ENCODE peak calls at places on chromosomes 5 and 9, in seven cellular contexts. G, U, P, Y, R, Q and M are unnamed samples.

GRCh38 chr9:99109522-99109921 is 4.6 kb downstream of the TGFBR1 start:
- DNase-seq in G (no peak), U (no peak), P (no peak), Y (no peak), R (no peak), Q (no peak), M (peak)

GRCh38 chr5:17354265-17354664 is 136.8 kb downstream of the BASP1 start:
- DNase-seq in G (no peak), U (no peak), P (no peak), Y (no peak), R (no peak), Q (no peak), M (no peak)

GRCh38 chr9:121637441-121638222 is 13.8 kb upstream of the DAB2IP start:
- DNase-seq in G (no peak), U (peak), P (no peak), Y (no peak), R (no peak), Q (no peak), M (no peak)

GRCh38 chr9:110050925-110051355 is 157.0 kb downstream of the C9orf152 start:
- DNase-seq in G (no peak), U (peak), P (no peak), Y (no peak), R (peak), Q (no peak), M (no peak)

GRCh38 chr9:99748690-99749089 is 73.0 kb upstream of the NR4A3 start:
- DNase-seq in G (no peak), U (peak), P (no peak), Y (no peak), R (no peak), Q (no peak), M (no peak)

GRCh38 chr9:120713257-120714087 is 798 bp downstream of the MEGF9 start:
- DNase-seq in G (peak), U (no peak), P (peak), Y (no peak), R (no peak), Q (peak), M (no peak)

GRCh38 chr5:180467028-180467427 is 27.2 kb upstream of the CNOT6 start:
- DNase-seq in G (peak), U (peak), P (no peak), Y (no peak), R (no peak), Q (no peak), M (no peak)

GRCh38 chr5:32444946-32445758 is 612 bp upstream of the ZFR start:
- DNase-seq in G (no peak), U (no peak), P (no peak), Y (no peak), R (no peak), Q (peak), M (no peak)

GRCh38 chr5:159182691-159183090 is 26.7 kb downstream of the RNF145 start:
- DNase-seq in G (no peak), U (peak), P (no peak), Y (no peak), R (no peak), Q (no peak), M (no peak)

GRCh38 chr5:137933491-137933911 is 44.2 kb downstream of the PKD2L2 start:
- DNase-seq in G (no peak), U (no peak), P (no peak), Y (no peak), R (no peak), Q (no peak), M (no peak)

GRCh38 chr5:138927979-138928378 is 52.8 kb upstream of the LRRTM2 start:
- DNase-seq in G (no peak), U (no peak), P (peak), Y (no peak), R (no peak), Q (no peak), M (no peak)

GRCh38 chr5:77143998-77144836 is 57.1 kb upstream of the ZBED3 start:
- DNase-seq in G (peak), U (peak), P (no peak), Y (peak), R (peak), Q (peak), M (peak)

GRCh38 chr9:4739587-4740372 is 1.2 kb downstream of the AK3 start:
- DNase-seq in G (no peak), U (peak), P (no peak), Y (no peak), R (no peak), Q (no peak), M (no peak)

GRCh38 chr5:59661939-59662615 is 231.4 kb downstream of the PDE4D start:
- DNase-seq in G (no peak), U (no peak), P (no peak), Y (no peak), R (no peak), Q (peak), M (no peak)

GRCh38 chr5:139389701-139390638 is at the start of gene MZB1:
- DNase-seq in G (no peak), U (no peak), P (no peak), Y (peak), R (no peak), Q (no peak), M (no peak)

GRCh38 chr5:168152660-168153059 is 138.8 kb upstream of the WWC1 start:
- DNase-seq in G (no peak), U (peak), P (no peak), Y (no peak), R (peak), Q (no peak), M (no peak)

GRCh38 chr5:140642718-140643117 is 3.5 kb downstream of the TMCO6 start:
- DNase-seq in G (no peak), U (no peak), P (no peak), Y (no peak), R (no peak), Q (no peak), M (no peak)

GRCh38 chr5:80216753-80217596 is 38.9 kb downstream of the SERINC5 start:
- DNase-seq in G (peak), U (no peak), P (peak), Y (no peak), R (no peak), Q (no peak), M (no peak)

GRCh38 chr5:67515020-67515689 is 318.6 kb upstream of the CD180 start:
- DNase-seq in G (no peak), U (no peak), P (no peak), Y (peak), R (no peak), Q (no peak), M (no peak)

GRCh38 chr5:94672746-94673145 is 54.3 kb downstream of the SLF1 start:
- DNase-seq in G (no peak), U (no peak), P (no peak), Y (no peak), R (no peak), Q (no peak), M (no peak)

GRCh38 chr5:39605966-39606591 is 181.3 kb upstream of the DAB2 start:
- DNase-seq in G (no peak), U (peak), P (no peak), Y (no peak), R (no peak), Q (no peak), M (no peak)

GRCh38 chr5:115556276-115556675 is 11.7 kb upstream of the FEM1C start:
- DNase-seq in G (no peak), U (no peak), P (no peak), Y (no peak), R (no peak), Q (no peak), M (no peak)

GRCh38 chr5:14687023-14687665 is 22.6 kb downstream of the OTULIN start:
- DNase-seq in G (no peak), U (peak), P (no peak), Y (no peak), R (no peak), Q (no peak), M (no peak)

GRCh38 chr9:36543916-36544315 is 28.8 kb upstream of the MELK start:
- DNase-seq in G (no peak), U (peak), P (no peak), Y (no peak), R (no peak), Q (no peak), M (no peak)

GRCh38 chr9:107487521-107488399 is 1.8 kb downstream of the KLF4 start:
- DNase-seq in G (peak), U (no peak), P (peak), Y (no peak), R (no peak), Q (no peak), M (peak)
- TF ChIP-seq CTCF in G (peak), U (peak), P (no peak), Y (no peak), R (peak), Q (no peak), M (peak)

GRCh38 chr9:126641118-126641851 is 27.6 kb downstream of the LMX1B start:
- DNase-seq in G (no peak), U (no peak), P (no peak), Y (no peak), R (no peak), Q (no peak), M (no peak)
- TF ChIP-seq CTCF in G (no peak), U (no peak), P (no peak), Y (no peak), R (no peak), Q (no peak), M (no peak)

GRCh38 chr5:132426525-132427138 is 57.1 kb downstream of the SLC22A5 start:
- DNase-seq in G (peak), U (peak), P (peak), Y (peak), R (peak), Q (peak), M (peak)
- TF ChIP-seq CTCF in G (no peak), U (peak), P (no peak), Y (no peak), R (peak), Q (peak), M (peak)

GRCh38 chr9:2241875-2242741 is 227.0 kb downstream of the SMARCA2 start:
- DNase-seq in G (peak), U (peak), P (peak), Y (no peak), R (peak), Q (peak), M (peak)

GRCh38 chr9:2235623-2236022 is 220.5 kb downstream of the SMARCA2 start:
- DNase-seq in G (no peak), U (no peak), P (no peak), Y (no peak), R (no peak), Q (no peak), M (no peak)

GRCh38 chr9:2242778-2243395 is 227.7 kb downstream of the SMARCA2 start:
- DNase-seq in G (no peak), U (peak), P (no peak), Y (no peak), R (no peak), Q (peak), M (no peak)

GRCh38 chr9:2243666-2244555 is 228.8 kb downstream of the SMARCA2 start:
- DNase-seq in G (no peak), U (no peak), P (no peak), Y (no peak), R (no peak), Q (no peak), M (no peak)

DNA sequence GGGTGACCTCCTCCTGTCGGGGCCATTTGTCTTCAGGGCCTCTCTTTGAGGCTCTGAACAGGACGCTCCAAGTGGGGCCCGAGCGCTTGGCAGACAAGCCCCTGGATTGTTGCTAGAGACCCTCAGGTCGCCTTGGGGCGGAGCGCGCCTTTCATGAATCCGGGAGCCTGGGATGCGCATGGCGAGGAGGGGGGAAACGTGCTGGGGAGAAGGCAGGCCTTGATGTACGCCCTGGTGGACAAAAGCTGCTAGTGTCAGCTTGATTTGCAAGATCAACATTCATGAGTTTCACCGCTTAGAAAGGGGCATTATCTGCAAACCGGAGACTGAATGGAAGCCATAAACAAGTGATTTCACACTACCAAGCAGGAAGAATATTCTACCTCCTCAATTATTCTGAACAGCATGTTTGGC is 226.3 kb downstream of the SMARCA2 start:
- DNase-seq in G (no peak), U (peak), P (peak), Y (no peak), R (peak), Q (no peak), M (no peak)
- TF ChIP-seq CTCF in G (peak), U (peak), P (no peak), Y (no peak), R (peak), Q (no peak), M (peak)

GRCh38 chr9:103319979-103320378 is 324.8 kb downstream of the CYLC2 start:
- DNase-seq in G (no peak), U (peak), P (no peak), Y (no peak), R (no peak), Q (no peak), M (no peak)
- TF ChIP-seq CTCF in G (no peak), U (no peak), P (no peak), Y (no peak), R (no peak), Q (no peak), M (no peak)

DNA sequence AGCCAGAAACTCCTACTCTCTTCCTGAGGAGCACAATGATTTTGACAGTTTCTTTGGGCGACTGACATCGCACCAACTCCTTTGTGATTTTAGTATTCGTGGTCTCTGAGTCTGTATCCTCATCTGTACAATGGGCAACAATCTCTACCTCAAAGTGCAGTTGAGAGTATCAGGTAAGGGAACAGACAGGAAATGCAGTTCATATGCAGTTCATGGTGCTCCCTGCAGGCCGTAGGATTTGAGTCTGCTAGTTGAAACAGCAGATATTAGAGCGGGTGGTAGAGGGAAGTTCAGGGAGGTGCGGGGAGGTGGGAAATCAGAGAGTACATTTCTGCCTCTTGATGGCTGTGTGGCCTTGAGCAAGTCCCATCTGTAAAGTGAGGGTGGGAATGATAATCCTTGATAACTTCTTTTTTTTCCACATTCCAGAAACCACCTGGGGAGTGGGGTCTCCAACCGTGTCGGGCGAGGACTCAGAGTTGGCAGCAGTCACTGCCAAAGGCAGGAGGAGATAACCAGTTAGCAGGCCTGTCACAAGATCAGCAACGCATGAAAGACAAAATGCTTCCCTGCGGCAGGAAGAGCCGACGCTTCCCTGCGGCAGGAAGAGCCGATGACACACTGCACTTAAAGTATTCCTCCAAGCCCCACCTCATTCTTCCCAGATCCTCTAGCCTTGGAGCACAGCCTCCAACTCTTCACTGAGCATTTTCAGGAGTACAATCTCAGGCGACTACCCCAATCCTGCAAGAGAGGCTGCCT is 6.0 kb upstream of the NEK6 start:
- DNase-seq in G (peak), U (no peak), P (no peak), Y (no peak), R (no peak), Q (no peak), M (peak)
- TF ChIP-seq CTCF in G (no peak), U (no peak), P (no peak), Y (no peak), R (no peak), Q (no peak), M (no peak)

DNA sequence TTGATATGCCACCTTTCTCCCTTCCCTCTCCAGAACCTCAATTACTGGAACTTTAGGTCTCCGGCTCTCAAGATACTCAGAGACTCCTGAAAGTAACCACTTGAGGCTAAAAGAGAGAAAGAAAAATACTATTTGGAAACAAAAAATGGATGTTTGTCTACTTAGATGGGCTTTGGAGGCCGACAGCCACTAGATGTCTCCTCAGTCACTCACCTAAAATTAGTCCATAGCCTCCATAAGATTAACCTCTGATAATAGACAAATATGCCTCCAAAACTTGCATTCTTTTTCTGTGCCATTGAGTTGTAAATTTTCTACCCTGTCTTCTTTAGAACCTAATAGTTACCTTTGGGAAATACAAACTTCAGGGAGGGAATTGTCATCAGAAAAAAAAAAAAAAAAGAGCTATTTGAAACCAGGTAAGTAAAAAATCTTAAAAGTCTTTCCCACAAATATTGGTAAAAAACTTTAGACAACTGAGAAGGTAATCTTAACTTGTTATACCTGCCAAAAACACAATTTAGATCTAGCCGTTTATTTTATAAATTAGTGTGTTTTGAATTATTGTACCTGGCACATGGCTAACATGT is 11.2 kb upstream of the PCDH1 start:
- DNase-seq in G (no peak), U (no peak), P (no peak), Y (no peak), R (no peak), Q (no peak), M (no peak)
- TF ChIP-seq CTCF in G (no peak), U (peak), P (no peak), Y (no peak), R (peak), Q (peak), M (no peak)

GRCh38 chr9:84382728-84383127 is 42.2 kb upstream of the SLC28A3 start:
- DNase-seq in G (no peak), U (no peak), P (no peak), Y (no peak), R (no peak), Q (no peak), M (no peak)

GRCh38 chr9:84381508-84381907 is 41.0 kb upstream of the SLC28A3 start:
- DNase-seq in G (no peak), U (no peak), P (no peak), Y (no peak), R (no peak), Q (no peak), M (no peak)

GRCh38 chr9:84383178-84383577 is 42.6 kb upstream of the SLC28A3 start:
- DNase-seq in G (no peak), U (no peak), P (no peak), Y (no peak), R (no peak), Q (no peak), M (no peak)

GRCh38 chr9:84375954-84376353 is 35.4 kb upstream of the SLC28A3 start:
- DNase-seq in G (no peak), U (no peak), P (no peak), Y (no peak), R (no peak), Q (no peak), M (no peak)

GRCh38 chr9:84379740-84380139 is 39.2 kb upstream of the SLC28A3 start:
- DNase-seq in G (no peak), U (no peak), P (no peak), Y (no peak), R (no peak), Q (no peak), M (no peak)
- TF ChIP-seq CTCF in G (no peak), U (no peak), P (no peak), Y (no peak), R (no peak), Q (no peak), M (no peak)

GRCh38 chr9:38733503-38733902 is 13.6 kb upstream of the FAM240B start:
- DNase-seq in G (no peak), U (no peak), P (no peak), Y (no peak), R (no peak), Q (no peak), M (no peak)

GRCh38 chr9:38734831-38735230 is 14.9 kb upstream of the FAM240B start:
- DNase-seq in G (no peak), U (no peak), P (no peak), Y (no peak), R (no peak), Q (no peak), M (no peak)

GRCh38 chr9:38732849-38733248 is 12.9 kb upstream of the FAM240B start:
- DNase-seq in G (no peak), U (no peak), P (no peak), Y (no peak), R (no peak), Q (no peak), M (no peak)

DNA sequence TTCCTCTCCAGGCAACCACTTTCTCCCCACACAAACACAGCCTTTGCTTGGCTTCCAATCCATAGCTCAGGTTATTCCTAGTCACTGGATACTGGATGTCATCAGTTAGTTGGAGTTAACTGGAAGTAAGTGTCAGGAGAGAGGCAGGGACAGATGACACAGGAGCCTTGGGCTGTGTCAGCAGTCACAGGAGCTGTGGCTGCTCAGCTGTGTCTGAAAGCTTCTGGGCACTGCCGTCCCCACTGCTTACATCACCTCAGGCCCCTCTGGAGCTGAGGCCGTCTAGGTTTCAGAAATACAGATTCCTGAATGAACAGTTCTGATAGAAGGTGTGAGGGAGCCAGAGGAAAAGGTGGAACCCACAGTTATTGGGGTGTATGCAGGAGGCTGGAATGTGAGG is 17.3 kb upstream of the FAM240B start:
- DNase-seq in G (no peak), U (no peak), P (no peak), Y (no peak), R (no peak), Q (no peak), M (no peak)
- TF ChIP-seq CTCF in G (no peak), U (no peak), P (no peak), Y (no peak), R (no peak), Q (no peak), M (no peak)

DNA sequence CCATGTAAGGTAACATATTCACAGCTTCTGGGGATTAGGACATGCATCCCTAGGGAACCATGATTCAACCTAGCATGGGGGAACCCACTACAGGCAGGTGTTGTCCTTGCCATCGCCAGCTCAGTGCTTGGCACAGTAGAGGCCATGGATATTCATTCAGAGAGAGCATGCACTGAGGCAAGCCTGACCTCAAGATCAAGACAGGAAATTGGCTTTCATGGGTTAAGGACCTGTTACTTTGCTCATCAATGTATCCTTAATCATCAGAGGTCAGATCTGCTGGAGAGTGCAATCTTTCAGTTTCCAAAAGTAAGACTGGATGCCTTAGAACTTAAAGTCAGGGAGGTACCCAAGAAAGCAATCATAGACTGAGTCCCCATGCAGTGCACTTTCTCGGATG is 84.0 kb downstream of the KCNIP1 start:
- DNase-seq in G (no peak), U (no peak), P (no peak), Y (no peak), R (no peak), Q (no peak), M (no peak)
- TF ChIP-seq CTCF in G (no peak), U (no peak), P (no peak), Y (no peak), R (no peak), Q (no peak), M (no peak)